ENCODE peak calls at places on chromosome 6, in five cellular contexts. One of them, this sample, is unnamed.

GRCh38 chr6:100119261-100119660 is 125.2 kb upstream of the MCHR2 start:
- DNase-seq in hypothalamus: no peak
- DNase-seq in HCT116: no peak
- DNase-seq in NCI-H187 treated with DMSO at 0.1 percent for 48 hours: no peak
- DNase-seq in H7: no peak
- DNase-seq in this sample: peak; percentile 20

GRCh38 chr6:148140772-148141557 is 201.7 kb upstream of the SASH1 start:
- DNase-seq in NCI-H187 treated with DMSO at 0.1 percent for 48 hours: no peak
- DNase-seq in hypothalamus: no peak
- DNase-seq in HCT116: no peak
- DNase-seq in H7: no peak
- DNase-seq in this sample: peak; percentile 40

GRCh38 chr6:145244712-145245111 is 490.6 kb downstream of the EPM2A start:
- DNase-seq in hypothalamus: no peak
- DNase-seq in H7: no peak
- DNase-seq in NCI-H187 treated with DMSO at 0.1 percent for 48 hours: no peak
- DNase-seq in HCT116: no peak
- DNase-seq in this sample: no peak

GRCh38 chr6:5506575-5506974 is 245.3 kb downstream of the FARS2 start:
- DNase-seq in NCI-H187 treated with DMSO at 0.1 percent for 48 hours: no peak
- DNase-seq in hypothalamus: no peak
- DNase-seq in H7: no peak
- DNase-seq in HCT116: no peak
- DNase-seq in this sample: no peak

GRCh38 chr6:81606965-81607381 is 145.5 kb downstream of the TENT5A start:
- DNase-seq in hypothalamus: no peak
- DNase-seq in NCI-H187 treated with DMSO at 0.1 percent for 48 hours: no peak
- DNase-seq in H7: no peak
- DNase-seq in HCT116: no peak
- DNase-seq in this sample: peak; percentile 93

GRCh38 chr6:148932731-148933130 is 185.9 kb downstream of the UST start:
- DNase-seq in NCI-H187 treated with DMSO at 0.1 percent for 48 hours: no peak
- DNase-seq in HCT116: no peak
- DNase-seq in hypothalamus: no peak
- DNase-seq in H7: no peak
- DNase-seq in this sample: no peak

GRCh38 chr6:105648276-105648675 is 245.4 kb upstream of the PREP start:
- DNase-seq in NCI-H187 treated with DMSO at 0.1 percent for 48 hours: no peak
- DNase-seq in HCT116: no peak
- DNase-seq in hypothalamus: no peak
- DNase-seq in H7: no peak
- DNase-seq in this sample: no peak

GRCh38 chr6:111080713-111081112 is 6.6 kb upstream of the SLC16A10 start:
- DNase-seq in NCI-H187 treated with DMSO at 0.1 percent for 48 hours: no peak
- DNase-seq in HCT116: no peak
- DNase-seq in hypothalamus: no peak
- DNase-seq in H7: no peak
- DNase-seq in this sample: no peak

GRCh38 chr6:149840345-149841075 is 23.6 kb downstream of the LRP11 start:
- DNase-seq in H7: peak; percentile 86
- DNase-seq in hypothalamus: no peak
- DNase-seq in HCT116: peak; percentile 68
- DNase-seq in NCI-H187 treated with DMSO at 0.1 percent for 48 hours: peak; percentile 80
- DNase-seq in this sample: peak; percentile 95

GRCh38 chr6:46246081-46246480 is 75.3 kb upstream of the ENPP5 start:
- DNase-seq in H7: no peak
- DNase-seq in NCI-H187 treated with DMSO at 0.1 percent for 48 hours: no peak
- DNase-seq in hypothalamus: no peak
- DNase-seq in HCT116: no peak
- DNase-seq in this sample: no peak

GRCh38 chr6:37029249-37029959 is 23.9 kb downstream of the FGD2 start:
- DNase-seq in H7: peak; percentile 84
- DNase-seq in hypothalamus: no peak
- DNase-seq in NCI-H187 treated with DMSO at 0.1 percent for 48 hours: no peak
- DNase-seq in HCT116: peak; percentile 79
- DNase-seq in this sample: peak; percentile 90

GRCh38 chr6:335146-335545 is 42.9 kb downstream of the DUSP22 start:
- DNase-seq in NCI-H187 treated with DMSO at 0.1 percent for 48 hours: no peak
- DNase-seq in H7: no peak
- DNase-seq in HCT116: no peak
- DNase-seq in hypothalamus: no peak
- DNase-seq in this sample: no peak

GRCh38 chr6:43434001-43434400 is 6.7 kb downstream of the ABCC10 start:
- DNase-seq in hypothalamus: no peak
- DNase-seq in H7: no peak
- DNase-seq in NCI-H187 treated with DMSO at 0.1 percent for 48 hours: no peak
- DNase-seq in HCT116: no peak
- DNase-seq in this sample: no peak

GRCh38 chr6:3455121-3455489 is 1.7 kb downstream of the SLC22A23 start:
- DNase-seq in hypothalamus: no peak
- DNase-seq in HCT116: no peak
- DNase-seq in H7: no peak
- DNase-seq in NCI-H187 treated with DMSO at 0.1 percent for 48 hours: no peak
- DNase-seq in this sample: no peak

GRCh38 chr6:167721291-167721690 is 105.4 kb upstream of the AFDN start:
- DNase-seq in hypothalamus: no peak
- DNase-seq in H7: peak; percentile 45
- DNase-seq in NCI-H187 treated with DMSO at 0.1 percent for 48 hours: no peak
- DNase-seq in HCT116: no peak
- DNase-seq in this sample: no peak

GRCh38 chr6:116352515-116353471 is 18.0 kb upstream of the DSE start:
- DNase-seq in HCT116: no peak
- DNase-seq in hypothalamus: no peak
- DNase-seq in H7: no peak
- DNase-seq in NCI-H187 treated with DMSO at 0.1 percent for 48 hours: no peak
- DNase-seq in this sample: peak; percentile 81

GRCh38 chr6:28775405-28776129 is 148.2 kb downstream of the TRIM27 start:
- DNase-seq in H7: no peak
- DNase-seq in HCT116: no peak
- DNase-seq in hypothalamus: no peak
- DNase-seq in NCI-H187 treated with DMSO at 0.1 percent for 48 hours: no peak
- DNase-seq in this sample: no peak

GRCh38 chr6:75272145-75272840 is 12.3 kb downstream of the TMEM30A start:
- DNase-seq in HCT116: no peak
- DNase-seq in H7: no peak
- DNase-seq in hypothalamus: no peak
- DNase-seq in NCI-H187 treated with DMSO at 0.1 percent for 48 hours: no peak
- DNase-seq in this sample: peak; percentile 61

GRCh38 chr6:32973144-32973854 is 4.9 kb downstream of the BRD2 start:
- DNase-seq in hypothalamus: no peak
- DNase-seq in HCT116: no peak
- DNase-seq in NCI-H187 treated with DMSO at 0.1 percent for 48 hours: no peak
- DNase-seq in H7: no peak
- DNase-seq in this sample: peak; percentile 58

GRCh38 chr6:128036808-128037570 is 136.1 kb upstream of the THEMIS start:
- DNase-seq in NCI-H187 treated with DMSO at 0.1 percent for 48 hours: no peak
- DNase-seq in H7: no peak
- DNase-seq in hypothalamus: no peak
- DNase-seq in HCT116: no peak
- DNase-seq in this sample: peak; percentile 15

GRCh38 chr6:54754406-54754805 is 92.2 kb upstream of the FAM83B start:
- DNase-seq in hypothalamus: no peak
- DNase-seq in NCI-H187 treated with DMSO at 0.1 percent for 48 hours: no peak
- DNase-seq in HCT116: no peak
- DNase-seq in H7: no peak
- DNase-seq in this sample: no peak

GRCh38 chr6:151059612-151060095 is 180.1 kb upstream of the AKAP12 start:
- DNase-seq in NCI-H187 treated with DMSO at 0.1 percent for 48 hours: no peak
- DNase-seq in H7: no peak
- DNase-seq in hypothalamus: no peak
- DNase-seq in HCT116: peak; percentile 75
- DNase-seq in this sample: no peak

GRCh38 chr6:116217069-116217468 is 36.8 kb downstream of the TSPYL4 start:
- DNase-seq in HCT116: peak; percentile 24
- DNase-seq in NCI-H187 treated with DMSO at 0.1 percent for 48 hours: no peak
- DNase-seq in hypothalamus: no peak
- DNase-seq in H7: no peak
- DNase-seq in this sample: peak; percentile 59

GRCh38 chr6:26156850-26157149 is 69.6 kb downstream of the HFE start:
- DNase-seq in NCI-H187 treated with DMSO at 0.1 percent for 48 hours: peak; percentile 13
- DNase-seq in H7: no peak
- DNase-seq in hypothalamus: peak; percentile 41
- DNase-seq in HCT116: no peak
- DNase-seq in this sample: no peak

GRCh38 chr6:6811151-6812002 is 222.9 kb downstream of the LY86 start:
- DNase-seq in hypothalamus: no peak
- DNase-seq in HCT116: peak; percentile 100
- DNase-seq in NCI-H187 treated with DMSO at 0.1 percent for 48 hours: no peak
- DNase-seq in H7: peak; percentile 81
- DNase-seq in this sample: peak; percentile 40

GRCh38 chr6:17354700-17355403 is 38.5 kb upstream of the CAP2 start:
- DNase-seq in HCT116: peak; percentile 67
- DNase-seq in NCI-H187 treated with DMSO at 0.1 percent for 48 hours: no peak
- DNase-seq in H7: no peak
- DNase-seq in hypothalamus: no peak
- DNase-seq in this sample: peak; percentile 73

GRCh38 chr6:106514281-106514885 is 114.9 kb downstream of the RTN4IP1 start:
- DNase-seq in H7: no peak
- DNase-seq in hypothalamus: no peak
- DNase-seq in HCT116: no peak
- DNase-seq in NCI-H187 treated with DMSO at 0.1 percent for 48 hours: no peak
- DNase-seq in this sample: no peak

GRCh38 chr6:149170564-149171452 is 146.7 kb upstream of the TAB2 start:
- DNase-seq in hypothalamus: no peak
- DNase-seq in HCT116: no peak
- DNase-seq in NCI-H187 treated with DMSO at 0.1 percent for 48 hours: no peak
- DNase-seq in H7: no peak
- DNase-seq in this sample: peak; percentile 18

GRCh38 chr6:100673641-100674040 is 207.5 kb downstream of the ASCC3 start:
- DNase-seq in HCT116: no peak
- DNase-seq in hypothalamus: no peak
- DNase-seq in NCI-H187 treated with DMSO at 0.1 percent for 48 hours: no peak
- DNase-seq in H7: no peak
- DNase-seq in this sample: no peak

GRCh38 chr6:53986165-53986720 is 125.0 kb upstream of the MLIP start:
- DNase-seq in hypothalamus: no peak
- DNase-seq in NCI-H187 treated with DMSO at 0.1 percent for 48 hours: no peak
- DNase-seq in H7: peak; percentile 10
- DNase-seq in HCT116: peak; percentile 34
- DNase-seq in this sample: peak; percentile 69